ENCODE peak calls at places on chromosomes 6 and 20, in nine cellular contexts. B is right lobe of liver, K is pancreas, A is ovary, U is cardiac muscle cell, M is neuronal stem cell, C is fibroblast of lung, W is left ventricle myocardium inferior, J is lung. L is an unnamed sample. For H3K4me1, the result is how much of the 10 kb centered on the place peaks cover.

GRCh38 chr6:167684276-167685104 is 142.2 kb upstream of the AFDN start:
- DNase-seq in B (peak), K (peak), A (no peak), U (no peak), M (no peak), C (no peak), W (no peak), J (no peak), L (no peak)

GRCh38 chr6:45650527-45651135 is 272.9 kb upstream of the SUPT3H start:
- DNase-seq in B (no peak), K (no peak), A (no peak), U (no peak), M (no peak), C (peak), W (no peak), J (no peak), L (no peak)

GRCh38 chr20:19816386-19816785 is 58.3 kb downstream of the RIN2 start:
- DNase-seq in B (no peak), K (no peak), A (no peak), U (no peak), M (no peak), C (no peak), W (no peak), J (no peak), L (no peak)

GRCh38 chr6:66128238-66128637 is 421.2 kb upstream of the EYS start:
- DNase-seq in B (no peak), K (no peak), A (no peak), U (no peak), M (no peak), C (no peak), W (no peak), J (no peak), L (no peak)

GRCh38 chr6:170433163-170434095 is 119.7 kb downstream of the PSMB1 start:
- DNase-seq in B (no peak), K (no peak), A (no peak), U (no peak), M (no peak), C (no peak), W (no peak), J (no peak), L (peak)

GRCh38 chr6:11515773-11516172 is 21.8 kb upstream of the TMEM170B start:
- DNase-seq in B (no peak), K (no peak), A (no peak), U (no peak), M (no peak), C (no peak), W (no peak), J (no peak), L (no peak)

GRCh38 chr6:12010635-12011275 is 1.4 kb upstream of the HIVEP1 start:
- DNase-seq in B (peak), K (peak), A (peak), U (peak), M (peak), C (no peak), W (peak), J (peak), L (peak)

GRCh38 chr6:131258816-131259476 is 123.7 kb downstream of the AKAP7 start:
- DNase-seq in B (no peak), K (no peak), A (no peak), U (peak), M (no peak), C (peak), W (no peak), J (no peak), L (no peak)

GRCh38 chr6:127900935-127901334 is at the start of gene THEMIS:
- DNase-seq in B (no peak), K (no peak), A (no peak), U (no peak), M (no peak), C (no peak), W (no peak), J (no peak), L (no peak)

GRCh38 chr6:53986721-53987526 is 124.3 kb upstream of the MLIP start:
- DNase-seq in B (no peak), K (no peak), A (no peak), U (peak), M (no peak), C (peak), W (no peak), J (no peak), L (no peak)

GRCh38 chr6:2132911-2133310 is 112.5 kb downstream of the GMDS start:
- DNase-seq in B (no peak), K (no peak), A (no peak), U (no peak), M (no peak), C (no peak), W (no peak), J (no peak), L (no peak)

GRCh38 chr6:28207244-28208179 is 17.6 kb upstream of the ZSCAN9 start:
- DNase-seq in B (no peak), K (peak), A (no peak), U (peak), M (peak), C (peak), W (no peak), J (no peak), L (no peak)

GRCh38 chr6:163750436-163751031 is 336.0 kb downstream of the QKI start:
- DNase-seq in B (no peak), K (no peak), A (no peak), U (no peak), M (no peak), C (no peak), W (no peak), J (no peak), L (no peak)

GRCh38 chr6:1585669-1586049 is 24.1 kb upstream of the FOXC1 start:
- DNase-seq in B (no peak), K (no peak), A (no peak), U (no peak), M (no peak), C (no peak), W (no peak), J (no peak), L (no peak)

GRCh38 chr6:35739645-35740517 is 3.0 kb downstream of the ARMC12 start:
- DNase-seq in B (peak), K (no peak), A (no peak), U (no peak), M (no peak), C (no peak), W (no peak), J (no peak), L (no peak)

GRCh38 chr6:119720160-119720559 is 370.6 kb upstream of the MAN1A1 start:
- DNase-seq in B (no peak), K (no peak), A (no peak), U (no peak), M (no peak), C (peak), W (no peak), J (no peak), L (no peak)

GRCh38 chr20:9518776-9519175 is 4.4 kb downstream of the LAMP5 start:
- DNase-seq in B (no peak), K (no peak), A (no peak), U (no peak), M (no peak), C (no peak), W (no peak), J (no peak), L (no peak)

GRCh38 chr6:148573922-148574321 is 172.9 kb upstream of the UST start:
- DNase-seq in B (no peak), K (no peak), A (no peak), U (no peak), M (no peak), C (no peak), W (no peak), J (no peak), L (no peak)

GRCh38 chr20:4455301-4455701 is 266.4 kb upstream of the PRND start:
- DNase-seq in B (no peak), K (no peak), A (no peak), U (no peak), M (no peak), C (no peak), W (no peak), J (peak), L (no peak)
- H3K4me1 ChIP-seq in B (under half), K (under half), A (under half), U (under half), M (under half), C (under half), W (under half), J (under half), L (under half)

GRCh38 chr6:21873562-21873961 is 280.0 kb downstream of the SOX4 start:
- DNase-seq in B (no peak), K (no peak), A (peak), U (no peak), M (no peak), C (peak), W (no peak), J (no peak), L (no peak)
- H3K4me3 ChIP-seq in B (no peak), K (no peak), A (no peak), U (no peak), M (no peak), C (no peak), W (peak), J (no peak), L (no peak)

GRCh38 chr6:4364711-4365110 is 229.3 kb upstream of the ECI2 start:
- DNase-seq in B (no peak), K (no peak), A (no peak), U (no peak), M (no peak), C (no peak), W (no peak), J (no peak), L (no peak)

GRCh38 chr6:4369616-4370015 is 234.2 kb upstream of the ECI2 start:
- DNase-seq in B (no peak), K (no peak), A (no peak), U (no peak), M (no peak), C (peak), W (no peak), J (no peak), L (no peak)

GRCh38 chr6:4370066-4370465 is 234.7 kb upstream of the ECI2 start:
- DNase-seq in B (no peak), K (no peak), A (no peak), U (no peak), M (no peak), C (peak), W (no peak), J (no peak), L (no peak)

GRCh38 chr6:4368649-4369048 is 233.3 kb upstream of the ECI2 start:
- DNase-seq in B (no peak), K (no peak), A (no peak), U (no peak), M (no peak), C (no peak), W (no peak), J (no peak), L (no peak)

GRCh38 chr6:4367643-4368042 is 232.3 kb upstream of the ECI2 start:
- DNase-seq in B (no peak), K (no peak), A (no peak), U (no peak), M (no peak), C (no peak), W (no peak), J (no peak), L (no peak)
- H3K27ac ChIP-seq in B (no peak), K (no peak), A (no peak), U (no peak), M (no peak), C (no peak), W (no peak), J (no peak), L (no peak)

DNA sequence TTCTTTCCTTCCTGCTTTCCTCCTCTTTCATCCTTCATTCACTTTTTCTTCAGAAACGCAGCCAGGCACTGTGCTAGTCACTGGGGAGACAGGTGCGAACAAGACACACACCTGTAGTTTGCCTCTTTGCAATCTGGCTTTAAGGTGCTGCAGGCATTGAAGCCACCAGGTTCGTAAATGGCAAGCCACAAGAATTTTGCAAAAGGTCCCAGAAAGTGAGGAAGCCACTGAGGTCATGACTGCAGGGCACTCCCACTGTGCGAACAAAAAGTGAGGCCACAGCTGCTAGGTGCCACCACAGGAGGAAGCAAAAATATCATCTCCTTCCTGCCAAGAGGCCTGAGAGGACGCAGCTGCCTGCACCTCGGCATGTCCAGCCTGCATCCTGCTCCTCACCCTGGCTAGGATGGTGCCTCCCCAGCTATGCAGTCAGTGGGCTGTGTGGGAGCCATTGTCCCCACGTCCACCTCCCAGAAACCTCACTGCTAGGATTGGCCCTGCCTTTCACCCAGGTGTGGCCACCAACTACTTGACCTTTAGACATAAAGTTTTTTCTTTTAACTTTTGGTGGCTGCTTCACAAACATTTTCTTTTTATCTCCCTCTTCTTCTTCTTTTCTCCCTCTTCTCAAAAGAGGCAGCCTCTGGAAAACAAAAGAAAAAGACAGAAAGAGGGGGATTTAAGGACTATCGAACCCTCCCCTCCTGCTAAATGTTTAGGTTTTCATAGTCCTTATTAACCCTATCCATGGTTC is 230.8 kb downstream of the BCAS1 start:
- DNase-seq in B (peak), K (peak), A (no peak), U (no peak), M (no peak), C (no peak), W (peak), J (peak), L (no peak)
- H3K4me1 ChIP-seq in B (under half), K (under half), A (under half), U (under half), M (under half), C (under half), W (under half), J (under half), L (under half)

DNA sequence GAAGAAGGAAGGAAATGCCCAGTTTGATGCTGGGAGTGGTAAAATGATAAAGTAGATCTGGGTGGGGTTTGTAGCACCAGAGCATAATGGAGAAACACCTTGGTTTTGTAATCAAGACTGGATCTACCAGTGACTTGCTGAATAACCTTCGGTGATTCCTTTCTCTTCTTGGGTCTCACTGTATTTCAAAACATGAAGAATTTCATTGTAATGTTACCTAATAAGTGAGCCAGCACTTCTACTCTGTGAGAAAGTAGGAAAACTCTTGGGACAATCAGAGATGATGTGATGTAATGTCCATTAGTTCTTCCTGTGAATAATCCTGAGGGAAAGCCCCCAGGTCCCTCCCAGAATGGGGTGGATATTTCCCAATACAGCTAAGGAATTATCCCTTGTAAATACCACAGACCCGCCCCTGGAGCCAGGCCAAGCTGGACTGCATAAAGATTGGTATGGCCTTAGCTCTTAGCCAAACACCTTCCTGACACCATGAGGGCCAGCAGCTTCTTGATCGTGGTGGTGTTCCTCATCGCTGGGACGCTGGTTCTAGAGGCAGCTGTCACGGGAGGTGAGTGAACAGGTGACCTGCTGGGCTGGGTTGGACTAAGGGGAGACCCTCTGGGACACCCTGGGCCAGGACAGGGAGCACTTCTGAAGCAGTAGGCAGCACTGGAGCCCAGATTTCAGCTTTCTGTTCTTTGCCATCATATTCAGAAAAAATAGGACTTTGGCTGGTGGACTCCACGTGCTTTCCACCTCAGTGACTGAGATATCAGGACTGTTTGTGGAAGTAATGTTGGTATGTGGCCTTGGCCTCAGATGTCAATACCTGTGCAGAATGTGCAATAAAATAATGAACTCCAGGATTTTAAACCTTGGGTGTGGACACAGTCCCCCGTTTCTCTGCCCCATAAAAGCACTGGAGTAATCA is at the start of gene PI3:
- DNase-seq in B (no peak), K (no peak), A (no peak), U (no peak), M (no peak), C (no peak), W (no peak), J (peak), L (no peak)
- H3K4me3 ChIP-seq in B (no peak), K (no peak), A (no peak), U (no peak), M (no peak), C (no peak), W (no peak), J (no peak), L (no peak)

DNA sequence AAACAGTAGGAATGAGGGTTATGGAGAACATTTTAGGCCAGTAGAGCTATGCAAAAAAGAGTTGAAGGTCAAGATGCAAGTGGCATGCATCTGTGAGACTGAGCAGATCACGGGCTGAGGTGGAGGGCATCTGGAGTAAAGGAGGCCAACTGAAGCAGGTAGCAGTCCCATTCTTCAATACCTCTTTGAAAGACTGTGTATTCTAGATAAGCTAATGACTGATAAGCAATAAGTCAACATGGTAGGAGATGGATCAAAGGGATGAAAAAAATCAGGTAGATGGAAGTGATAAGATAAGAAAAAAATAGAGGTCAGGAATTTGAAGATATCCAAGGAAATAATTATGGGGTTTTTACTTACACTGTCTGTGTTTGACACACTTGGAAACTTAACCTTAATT is 55.6 kb downstream of the ARMC2 start:
- DNase-seq in B (no peak), K (no peak), A (no peak), U (no peak), M (no peak), C (no peak), W (no peak), J (no peak), L (no peak)
- H3K27ac ChIP-seq in B (no peak), K (no peak), A (no peak), U (no peak), M (no peak), C (no peak), W (peak), J (no peak), L (no peak)

GRCh38 chr6:17601389-17601703 is 1.2 kb downstream of the FAM8A1 start:
- DNase-seq in B (no peak), K (no peak), A (no peak), U (no peak), M (no peak), C (peak), W (no peak), J (no peak), L (no peak)

GRCh38 chr6:17596085-17596484 is 4.0 kb upstream of the FAM8A1 start:
- DNase-seq in B (no peak), K (no peak), A (no peak), U (no peak), M (no peak), C (no peak), W (no peak), J (no peak), L (no peak)

GRCh38 chr6:17602888-17603287 is 2.8 kb downstream of the FAM8A1 start:
- DNase-seq in B (no peak), K (no peak), A (no peak), U (no peak), M (no peak), C (no peak), W (no peak), J (no peak), L (no peak)

GRCh38 chr6:17599885-17600526 is at the start of gene FAM8A1:
- DNase-seq in B (peak), K (peak), A (peak), U (peak), M (peak), C (peak), W (peak), J (peak), L (peak)

GRCh38 chr6:17600527-17601388 is 656 bp downstream of the FAM8A1 start:
- DNase-seq in B (peak), K (peak), A (peak), U (peak), M (peak), C (peak), W (peak), J (peak), L (no peak)
- H3K4me1 ChIP-seq in B (under half), K (under half), A (under half), U (under half), M (under half), C (under half), W (under half), J (under half), L (under half)

DNA sequence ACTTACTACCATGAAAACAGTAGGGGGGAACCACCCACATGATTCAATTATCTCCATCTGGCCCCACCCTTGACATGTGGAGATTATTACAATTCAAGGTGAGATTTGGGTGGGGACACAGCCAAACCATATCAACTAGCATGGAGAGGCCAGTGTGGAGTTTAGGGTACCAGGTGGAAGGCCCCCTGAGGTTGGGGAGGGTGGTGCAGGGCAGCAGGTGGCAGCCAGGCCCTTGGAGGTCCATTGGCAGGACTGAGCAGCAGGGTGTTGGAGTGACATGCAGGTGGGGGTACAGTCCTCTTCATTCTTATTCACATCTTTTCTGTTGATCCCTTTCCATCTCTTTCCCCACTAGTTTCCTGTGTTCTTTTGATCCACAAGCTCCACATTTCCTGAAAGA is 42.9 kb downstream of the PHACTR3 start:
- DNase-seq in B (no peak), K (no peak), A (no peak), U (no peak), M (no peak), C (no peak), W (no peak), J (no peak), L (peak)
- H3K4me3 ChIP-seq in B (no peak), K (no peak), A (no peak), U (no peak), M (no peak), C (no peak), W (no peak), J (no peak), L (no peak)

DNA sequence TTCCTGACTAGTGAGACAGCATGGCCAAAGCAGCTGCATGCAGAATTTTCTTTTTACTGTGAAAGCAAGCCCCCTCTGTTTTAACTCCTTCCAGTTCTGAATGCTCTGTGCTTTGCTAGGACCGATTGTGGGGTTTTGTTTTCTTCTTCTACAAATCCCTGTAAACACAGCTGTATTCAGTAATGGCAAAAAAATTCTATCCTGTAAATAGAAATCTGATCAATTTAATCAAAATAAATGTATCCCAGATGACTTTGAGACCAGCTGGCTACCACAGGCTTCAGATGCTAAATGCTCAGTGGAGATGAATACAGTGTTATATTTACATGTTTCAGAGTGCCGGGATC is 149.4 kb downstream of the PRL start:
- DNase-seq in B (no peak), K (no peak), A (no peak), U (no peak), M (no peak), C (peak), W (no peak), J (no peak), L (no peak)
- H3K27ac ChIP-seq in B (no peak), K (no peak), A (no peak), U (peak), M (no peak), C (peak), W (peak), J (no peak), L (no peak)

GRCh38 chr20:47102629-47103028 is 208.0 kb downstream of the EYA2 start:
- DNase-seq in B (no peak), K (no peak), A (no peak), U (no peak), M (no peak), C (no peak), W (no peak), J (no peak), L (no peak)
- H3K4me1 ChIP-seq in B (under half), K (under half), A (under half), U (under half), M (under half), C (under half), W (under half), J (under half), L (under half)